ENCODE peak calls at places on chromosomes 5 and 9, in seven cellular contexts. I is activated T-helper 1 cell treated with Interleukin-2 at 50 U/mL for 16 hours, Z is T-cell, O is GM04504, H is OCI-LY7, K is kidney epithelial cell, D is HuH-7. R is an unnamed sample.

GRCh38 chr5:138722518-138722917 is 30.7 kb upstream of the CTNNA1 start:
- DNase-seq in O (no peak), Z (no peak), H (no peak), D (no peak), K (no peak), I (no peak), R (no peak)

GRCh38 chr9:2132484-2133082 is 117.4 kb downstream of the SMARCA2 start:
- DNase-seq in Z (no peak), O (no peak), K (no peak), H (peak; percentile 36), I (no peak), D (no peak), R (no peak)

GRCh38 chr9:110208031-110208430 is at the start of gene C9orf152:
- DNase-seq in Z (no peak), O (no peak), D (no peak), K (no peak), H (no peak), I (no peak), R (peak; percentile 56)

GRCh38 chr9:96554326-96554725 is 65.3 kb downstream of the CDC14B start:
- DNase-seq in H (no peak), I (no peak), D (no peak), Z (no peak), O (no peak), K (no peak), R (no peak)

GRCh38 chr5:42992035-42992570 is 48.0 kb downstream of the ANXA2R start:
- DNase-seq in K (no peak), H (no peak), O (peak; percentile 59), Z (peak; percentile 85), I (peak; percentile 70), D (peak; percentile 83), R (peak; percentile 57)

GRCh38 chr9:126586236-126586635 is 27.5 kb upstream of the LMX1B start:
- DNase-seq in H (no peak), K (no peak), Z (no peak), O (no peak), D (no peak), I (no peak), R (no peak)

GRCh38 chr5:160169326-160169725 is 50.1 kb upstream of the PWWP2A start:
- DNase-seq in O (peak; percentile 79), Z (no peak), K (no peak), H (no peak), I (no peak), D (no peak), R (no peak)

GRCh38 chr5:128534729-128535128 is 3.3 kb downstream of the FBN2 start:
- DNase-seq in Z (no peak), D (no peak), O (no peak), H (no peak), K (no peak), I (no peak), R (no peak)

GRCh38 chr9:105438136-105438839 is 9.5 kb upstream of the FSD1L start:
- DNase-seq in D (no peak), Z (no peak), I (no peak), H (no peak), O (no peak), K (peak; percentile 67), R (no peak)

GRCh38 chr9:111621895-111622480 is 9.1 kb upstream of the DNAJC25 start:
- DNase-seq in O (peak; percentile 20), D (peak; percentile 76), Z (peak; percentile 30), K (no peak), I (no peak), H (peak; percentile 33), R (peak; percentile 12)

GRCh38 chr9:124805186-124805585 is 28.3 kb downstream of the OLFML2A start:
- DNase-seq in D (no peak), O (no peak), Z (no peak), I (no peak), H (no peak), K (no peak), R (no peak)

GRCh38 chr5:54278031-54278830 is 32.1 kb downstream of the ARL15 start:
- DNase-seq in D (no peak), Z (no peak), K (no peak), I (no peak), O (no peak), H (no peak), R (peak; percentile 41)

GRCh38 chr5:6525910-6526309 is 77.3 kb downstream of the UBE2QL1 start:
- DNase-seq in H (peak; percentile 4), D (peak; percentile 58), K (no peak), I (no peak), O (peak; percentile 8), Z (no peak), R (peak; percentile 60)

GRCh38 chr5:33968133-33969005 is 16.1 kb downstream of the SLC45A2 start:
- DNase-seq in K (no peak), I (no peak), O (no peak), H (no peak), D (no peak), Z (no peak), R (no peak)

GRCh38 chr5:56669534-56670483 is 145.5 kb upstream of the MAP3K1 start:
- DNase-seq in H (peak; percentile 98), I (no peak), K (no peak), O (no peak), D (no peak), Z (peak; percentile 66), R (peak; percentile 48)

GRCh38 chr5:134142806-134143205 is 28.3 kb downstream of the TCF7 start:
- DNase-seq in H (no peak), O (no peak), D (no peak), Z (no peak), I (no peak), K (no peak), R (no peak)

GRCh38 chr9:32294051-32294600 is 90.3 kb upstream of the ACO1 start:
- DNase-seq in O (no peak), K (no peak), D (no peak), H (no peak), I (no peak), Z (no peak), R (no peak)

GRCh38 chr5:180599590-180599914 is 8.3 kb upstream of the SCGB3A1 start:
- DNase-seq in H (no peak), K (no peak), D (peak; percentile 12), I (no peak), O (no peak), Z (no peak), R (no peak)

GRCh38 chr9:114348906-114349482 is 19.3 kb downstream of the ORM2 start:
- DNase-seq in D (peak; percentile 43), O (peak; percentile 94), H (peak; percentile 83), K (peak; percentile 100), Z (peak; percentile 51), I (peak; percentile 24), R (peak; percentile 94)

GRCh38 chr5:97840643-97841042 is 657.6 kb upstream of the RIOK2 start:
- DNase-seq in D (no peak), K (no peak), O (no peak), Z (no peak), I (no peak), H (no peak), R (no peak)

GRCh38 chr5:14110196-14110595 is 32.9 kb upstream of the TRIO start:
- DNase-seq in K (no peak), D (no peak), I (no peak), Z (no peak), H (no peak), O (no peak), R (no peak)

GRCh38 chr9:37501957-37502596 is 16.3 kb downstream of the POLR1E start:
- DNase-seq in I (no peak), K (no peak), Z (no peak), H (no peak), D (no peak), O (no peak), R (no peak)

GRCh38 chr5:40378431-40379175 is 301.1 kb upstream of the PTGER4 start:
- DNase-seq in I (no peak), K (no peak), O (no peak), Z (no peak), H (no peak), D (no peak), R (no peak)

GRCh38 chr5:175921066-175921730 is 46.9 kb downstream of the THOC3 start:
- DNase-seq in H (no peak), O (no peak), I (no peak), D (no peak), Z (no peak), K (no peak), R (no peak)

GRCh38 chr5:59591162-59591561 is 302.4 kb downstream of the PDE4D start:
- DNase-seq in H (no peak), I (no peak), Z (no peak), D (no peak), K (no peak), O (no peak), R (no peak)

GRCh38 chr5:157761690-157762611 is 18.4 kb downstream of the LSM11 start:
- DNase-seq in I (no peak), O (peak; percentile 37), H (peak; percentile 79), K (peak; percentile 44), D (peak; percentile 59), Z (peak; percentile 23), R (no peak)

GRCh38 chr5:170254056-170254455 is 21.3 kb downstream of the C5orf58 start:
- DNase-seq in H (peak; percentile 22), K (peak; percentile 7), O (no peak), I (peak; percentile 59), D (no peak), Z (peak; percentile 73), R (no peak)

GRCh38 chr5:132979367-132979935 is 16.0 kb upstream of the AFF4 start:
- DNase-seq in O (no peak), H (no peak), D (no peak), I (no peak), Z (no peak), K (no peak), R (no peak)

GRCh38 chr5:161372682-161373344 is 173.7 kb downstream of the GABRB2 start:
- DNase-seq in O (no peak), H (no peak), D (no peak), K (no peak), I (no peak), Z (no peak), R (no peak)

GRCh38 chr5:93250431-93250830 is 330.6 kb downstream of the NR2F1-AS1 start:
- DNase-seq in K (no peak), Z (no peak), I (no peak), H (no peak), D (no peak), O (no peak), R (no peak)